ENCODE peak calls at places on chromosomes 3 and 15, in seven cellular contexts. P is IMR-90, D is heart right ventricle, M is Peyer's patch, Z is lung, B is AG04450, F is skeletal muscle cell. N is an unnamed sample.

GRCh38 chr3:21174461-21174860 is 576.5 kb downstream of the ZNF385D start:
- DNase-seq in P (no peak), D (no peak), M (no peak), Z (no peak), B (no peak), F (no peak), N (no peak)

GRCh38 chr3:24387000-24387399 is 107.7 kb downstream of the THRB start:
- DNase-seq in P (no peak), D (no peak), M (no peak), Z (no peak), B (no peak), F (no peak), N (no peak)

GRCh38 chr15:66965201-66965900 is 100.1 kb upstream of the SMAD3 start:
- DNase-seq in P (no peak), D (no peak), M (no peak), Z (no peak), B (no peak), F (no peak), N (peak)

GRCh38 chr3:53996153-53996861 is 104.6 kb upstream of the SELENOK start:
- DNase-seq in P (no peak), D (no peak), M (no peak), Z (no peak), B (no peak), F (no peak), N (no peak)

GRCh38 chr3:61562810-61563613 is 1.6 kb downstream of the PTPRG start:
- DNase-seq in P (peak), D (peak), M (peak), Z (no peak), B (no peak), F (no peak), N (no peak)

GRCh38 chr3:99895706-99896441 is 78.2 kb downstream of the CMSS1 start:
- DNase-seq in P (peak), D (no peak), M (no peak), Z (no peak), B (peak), F (peak), N (no peak)

GRCh38 chr3:72348357-72348756 is 499.9 kb downstream of the SHQ1 start:
- DNase-seq in P (no peak), D (no peak), M (no peak), Z (no peak), B (no peak), F (no peak), N (no peak)

GRCh38 chr3:126472277-126473006 is 3.2 kb downstream of the ZXDC start:
- DNase-seq in P (peak), D (no peak), M (peak), Z (peak), B (no peak), F (peak), N (peak)

GRCh38 chr15:101315736-101316135 is 20.7 kb upstream of the SNRPA1 start:
- DNase-seq in P (no peak), D (no peak), M (no peak), Z (no peak), B (no peak), F (no peak), N (no peak)

GRCh38 chr3:57464801-57465200 is 79.3 kb downstream of the DNAH12 start:
- DNase-seq in P (no peak), D (no peak), M (no peak), Z (no peak), B (no peak), F (no peak), N (no peak)

GRCh38 chr15:68220967-68221366 is 8.6 kb downstream of the CLN6 start:
- DNase-seq in P (no peak), D (no peak), M (peak), Z (no peak), B (no peak), F (no peak), N (peak)

GRCh38 chr3:73029321-73029796 is 32.1 kb upstream of the EBLN2 start:
- DNase-seq in P (peak), D (no peak), M (no peak), Z (no peak), B (peak), F (peak), N (no peak)

GRCh38 chr3:185126201-185126600 is 26.7 kb downstream of the C3orf70 start:
- DNase-seq in P (no peak), D (no peak), M (no peak), Z (no peak), B (no peak), F (no peak), N (no peak)

GRCh38 chr3:186048119-186048518 is 60.8 kb downstream of the ETV5 start:
- DNase-seq in P (no peak), D (no peak), M (no peak), Z (no peak), B (no peak), F (no peak), N (no peak)

GRCh38 chr3:195892105-195892354 is 16.3 kb downstream of the TNK2 start:
- DNase-seq in P (no peak), D (no peak), M (no peak), Z (peak), B (no peak), F (no peak), N (no peak)

GRCh38 chr15:24955549-24955929 is 752 bp downstream of the SNRPN start:
- DNase-seq in P (no peak), D (peak), M (peak), Z (no peak), B (no peak), F (no peak), N (no peak)

GRCh38 chr3:17632401-17633100 is 109.9 kb downstream of the TBC1D5 start:
- DNase-seq in P (peak), D (no peak), M (no peak), Z (no peak), B (peak), F (peak), N (no peak)

GRCh38 chr3:78368576-78369345 is 1328.9 kb downstream of the ROBO2 start:
- DNase-seq in P (no peak), D (no peak), M (no peak), Z (no peak), B (no peak), F (no peak), N (no peak)

GRCh38 chr3:99249627-99250026 is 348.1 kb upstream of the DCBLD2 start:
- DNase-seq in P (no peak), D (no peak), M (no peak), Z (no peak), B (no peak), F (no peak), N (no peak)

GRCh38 chr3:185400866-185401265 is 37.9 kb downstream of the MAP3K13 start:
- DNase-seq in P (no peak), D (no peak), M (no peak), Z (no peak), B (no peak), F (no peak), N (no peak)

GRCh38 chr3:118472586-118472985 is 562.1 kb downstream of the IGSF11 start:
- DNase-seq in P (no peak), D (no peak), M (no peak), Z (no peak), B (no peak), F (no peak), N (no peak)

GRCh38 chr15:79944625-79945024 is 26.4 kb downstream of the BCL2A1 start:
- DNase-seq in P (no peak), D (no peak), M (no peak), Z (no peak), B (no peak), F (no peak), N (no peak)

GRCh38 chr3:71547254-71548198 is 36.0 kb downstream of the FOXP1 start:
- DNase-seq in P (no peak), D (no peak), M (no peak), Z (no peak), B (no peak), F (no peak), N (no peak)

GRCh38 chr15:36626984-36627383 is 47.6 kb downstream of the CDIN1 start:
- DNase-seq in P (no peak), D (no peak), M (no peak), Z (no peak), B (no peak), F (no peak), N (no peak)

GRCh38 chr3:17258823-17259436 is 374.2 kb downstream of the PLCL2 start:
- DNase-seq in P (peak), D (peak), M (no peak), Z (no peak), B (peak), F (no peak), N (no peak)

DNA sequence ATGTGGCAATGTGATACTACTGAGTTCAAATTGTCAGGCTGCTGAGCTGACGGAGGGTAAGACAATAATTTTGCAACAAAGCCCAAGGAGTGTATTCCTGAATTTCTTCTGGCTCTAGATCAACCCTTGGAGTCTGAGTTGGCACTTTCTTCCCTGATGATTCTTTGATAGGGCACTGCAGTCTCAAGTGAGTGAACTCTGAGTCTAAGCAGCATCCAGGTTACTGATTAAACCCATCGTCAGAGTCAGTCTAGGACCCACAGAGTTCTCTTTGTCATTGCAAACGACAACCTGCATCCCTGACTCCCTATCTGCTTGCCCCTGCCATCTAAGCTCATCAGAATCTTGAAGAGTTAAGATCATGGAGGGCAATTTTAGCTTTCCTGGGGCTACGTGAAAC is 58.6 kb downstream of the MME start:
- DNase-seq in P (no peak), D (no peak), M (no peak), Z (no peak), B (no peak), F (no peak), N (no peak)
- H3K4me3 ChIP-seq in P (no peak), D (no peak), M (no peak), Z (no peak), B (no peak), F (no peak), N (no peak)

GRCh38 chr3:176595307-176595706 is 602.0 kb downstream of the TBL1XR1 start:
- DNase-seq in P (peak), D (no peak), M (no peak), Z (no peak), B (no peak), F (peak), N (no peak)
- H3K4me3 ChIP-seq in P (no peak), D (no peak), M (no peak), Z (no peak), B (no peak), F (no peak), N (no peak)

GRCh38 chr3:13644341-13645082 is 95.6 kb downstream of the FBLN2 start:
- DNase-seq in P (peak), D (no peak), M (no peak), Z (no peak), B (no peak), F (no peak), N (no peak)

GRCh38 chr3:13648744-13649096 is 99.8 kb downstream of the FBLN2 start:
- DNase-seq in P (no peak), D (no peak), M (no peak), Z (no peak), B (no peak), F (no peak), N (no peak)

GRCh38 chr3:13648060-13648743 is 99.3 kb downstream of the FBLN2 start:
- DNase-seq in P (peak), D (peak), M (peak), Z (peak), B (peak), F (peak), N (peak)

GRCh38 chr3:13647314-13648059 is 98.6 kb downstream of the FBLN2 start:
- DNase-seq in P (peak), D (no peak), M (no peak), Z (no peak), B (no peak), F (no peak), N (no peak)

GRCh38 chr3:13645791-13646637 is 97.1 kb downstream of the FBLN2 start:
- DNase-seq in P (no peak), D (no peak), M (no peak), Z (no peak), B (no peak), F (no peak), N (no peak)
- H3K4me3 ChIP-seq in P (no peak), D (no peak), M (no peak), Z (no peak), B (no peak), F (no peak), N (no peak)

GRCh38 chr3:52534281-52535183 is 875 bp upstream of the NT5DC2 start:
- DNase-seq in P (peak), D (no peak), M (peak), Z (no peak), B (no peak), F (no peak), N (no peak)

GRCh38 chr3:52537165-52537635 is 795 bp downstream of the UQCC5 start:
- DNase-seq in P (no peak), D (no peak), M (no peak), Z (no peak), B (no peak), F (no peak), N (no peak)

GRCh38 chr3:52536369-52537164 is at the start of gene UQCC5:
- DNase-seq in P (peak), D (peak), M (peak), Z (peak), B (peak), F (peak), N (peak)

GRCh38 chr3:52535411-52536111 is 844 bp upstream of the UQCC5 start:
- DNase-seq in P (no peak), D (no peak), M (no peak), Z (no peak), B (no peak), F (no peak), N (peak)

DNA sequence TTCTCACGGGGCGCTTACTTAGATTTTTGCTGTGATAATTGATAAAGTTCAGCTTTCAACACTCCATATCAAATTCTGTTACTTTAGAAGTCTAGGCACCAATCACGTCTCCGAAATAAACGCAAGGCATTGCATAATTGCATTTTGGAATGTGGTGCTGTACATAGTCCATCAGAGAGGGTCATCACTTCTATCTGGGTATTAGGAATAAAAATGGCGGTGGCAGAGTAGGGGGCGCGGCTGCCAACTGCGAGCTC is 365 bp upstream of the UQCC5 start:
- DNase-seq in P (no peak), D (no peak), M (no peak), Z (no peak), B (no peak), F (no peak), N (no peak)
- H3K4me3 ChIP-seq in P (peak), D (peak), M (peak), Z (no peak), B (peak), F (peak), N (no peak)

DNA sequence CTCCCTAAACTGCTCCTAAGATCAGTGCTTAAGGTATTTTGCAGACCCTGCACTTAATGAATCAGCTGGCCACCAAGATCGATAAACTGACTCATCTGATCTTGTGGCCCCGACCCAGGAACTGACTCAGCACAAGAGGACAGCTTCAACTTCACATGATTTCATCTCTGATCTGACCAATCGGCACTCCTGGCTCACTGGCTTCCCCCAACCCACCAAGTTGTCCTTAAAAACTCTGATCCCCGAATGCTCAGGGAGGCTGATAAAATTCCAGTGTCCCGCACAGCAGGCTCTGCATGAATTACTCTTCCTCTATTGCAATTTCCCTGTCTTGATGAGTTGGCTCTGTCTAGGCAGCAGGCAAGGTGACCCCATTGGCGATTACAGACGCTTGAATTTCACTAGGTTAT is 13.5 kb downstream of the HTR3E start:
- DNase-seq in P (peak), D (no peak), M (no peak), Z (no peak), B (no peak), F (no peak), N (no peak)
- H3K4me3 ChIP-seq in P (no peak), D (no peak), M (no peak), Z (no peak), B (no peak), F (no peak), N (no peak)

GRCh38 chr15:95935852-95936251 is 394.6 kb upstream of the NR2F2 start:
- DNase-seq in P (no peak), D (no peak), M (no peak), Z (no peak), B (no peak), F (no peak), N (no peak)

GRCh38 chr15:95944856-95945255 is 385.6 kb upstream of the NR2F2 start:
- DNase-seq in P (no peak), D (no peak), M (no peak), Z (no peak), B (no peak), F (no peak), N (no peak)

GRCh38 chr15:95944193-95944592 is 386.3 kb upstream of the NR2F2 start:
- DNase-seq in P (no peak), D (no peak), M (no peak), Z (no peak), B (no peak), F (no peak), N (no peak)

GRCh38 chr15:95937128-95937528 is 393.4 kb upstream of the NR2F2 start:
- DNase-seq in P (peak), D (no peak), M (no peak), Z (no peak), B (no peak), F (no peak), N (no peak)

GRCh38 chr15:95940431-95940985 is 390.0 kb upstream of the NR2F2 start:
- DNase-seq in P (no peak), D (no peak), M (no peak), Z (no peak), B (no peak), F (no peak), N (no peak)
- H3K4me3 ChIP-seq in P (no peak), D (no peak), M (no peak), Z (no peak), B (no peak), F (no peak), N (no peak)

GRCh38 chr3:15204005-15204404 is 2.0 kb upstream of the CAPN7 start:
- DNase-seq in P (peak), D (no peak), M (no peak), Z (no peak), B (no peak), F (no peak), N (no peak)

GRCh38 chr3:15205482-15205933 is 538 bp upstream of the CAPN7 start:
- DNase-seq in P (no peak), D (no peak), M (no peak), Z (no peak), B (no peak), F (no peak), N (no peak)

GRCh38 chr3:15207836-15208504 is 1.9 kb downstream of the CAPN7 start:
- DNase-seq in P (peak), D (no peak), M (no peak), Z (no peak), B (no peak), F (no peak), N (no peak)

GRCh38 chr3:15205934-15206661 is at the start of gene CAPN7:
- DNase-seq in P (peak), D (peak), M (peak), Z (peak), B (peak), F (peak), N (peak)

DNA sequence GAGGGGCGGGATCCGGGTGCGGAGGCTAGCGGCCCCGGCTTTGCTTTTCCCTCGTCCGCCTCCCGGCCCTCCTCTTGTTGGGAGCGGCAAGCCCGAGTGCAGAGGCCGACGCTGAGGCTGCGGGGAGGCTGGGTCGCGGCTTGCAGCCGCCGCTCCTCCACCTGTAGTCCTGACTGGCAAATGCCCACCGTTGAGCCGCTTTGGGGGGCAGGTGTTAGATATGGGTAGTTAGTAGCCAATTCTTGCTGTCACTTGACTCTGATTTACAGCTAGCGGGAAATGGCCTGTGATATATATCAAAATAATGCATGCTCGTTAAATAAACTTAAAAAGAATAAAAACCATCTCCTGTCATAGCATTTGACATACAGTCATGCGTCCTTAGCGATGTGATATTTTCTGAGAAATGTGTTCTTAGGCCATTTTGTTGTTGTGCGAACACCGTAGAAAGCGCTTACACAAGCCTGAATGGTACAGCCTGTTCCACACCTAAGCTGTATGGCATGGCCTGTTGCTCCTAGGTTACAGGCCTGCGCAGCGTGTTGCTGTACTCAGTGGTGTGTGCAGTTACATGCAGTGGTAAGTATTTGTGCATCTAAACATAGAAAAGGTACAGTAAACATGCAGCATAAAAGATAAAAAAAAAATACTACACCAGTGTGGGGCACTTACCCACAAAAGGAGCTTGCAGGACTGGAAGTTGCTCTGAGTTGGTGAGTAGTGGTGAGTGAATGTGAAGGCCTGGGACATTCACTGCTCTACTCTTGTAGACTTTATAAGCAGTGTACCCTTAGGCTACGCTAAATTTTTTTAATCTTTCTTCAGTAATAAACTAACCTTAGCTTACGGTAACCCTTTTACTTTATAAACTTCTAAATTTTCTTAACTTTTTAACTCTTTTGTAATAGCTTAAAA is 873 bp downstream of the CAPN7 start:
- DNase-seq in P (peak), D (no peak), M (peak), Z (peak), B (no peak), F (no peak), N (no peak)
- H3K4me3 ChIP-seq in P (peak), D (peak), M (peak), Z (peak), B (peak), F (peak), N (peak)

DNA sequence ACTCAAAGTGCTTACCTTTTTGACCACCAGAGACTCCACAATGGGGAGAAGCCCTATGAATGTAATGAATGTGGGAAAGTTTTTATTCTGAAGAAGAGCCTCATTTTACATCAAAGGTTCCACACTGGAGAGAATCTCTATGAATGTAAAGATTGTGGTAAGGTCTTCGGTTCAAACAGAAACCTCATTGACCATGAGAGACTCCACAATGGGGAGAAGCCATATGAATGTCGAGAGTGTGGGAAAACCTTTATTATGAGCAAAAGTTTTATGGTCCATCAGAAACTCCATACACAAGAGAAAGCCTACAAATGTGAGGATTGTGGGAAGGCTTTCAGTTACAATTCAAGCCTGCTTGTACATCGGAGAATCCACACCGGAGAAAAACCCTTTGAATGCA is 5.5 kb upstream of the ZNF35 start:
- DNase-seq in P (no peak), D (no peak), M (no peak), Z (no peak), B (no peak), F (no peak), N (no peak)
- H3K4me3 ChIP-seq in P (no peak), D (no peak), M (no peak), Z (no peak), B (no peak), F (no peak), N (no peak)

GRCh38 chr3:171340415-171340814 is 119.8 kb downstream of the TNIK start:
- DNase-seq in P (no peak), D (no peak), M (no peak), Z (no peak), B (no peak), F (no peak), N (no peak)
- H3K4me3 ChIP-seq in P (no peak), D (no peak), M (no peak), Z (no peak), B (no peak), F (no peak), N (no peak)